ENCODE peak calls at places on chromosomes 3 and 15, in five cellular contexts. L is activated B cell treated with CpG ODN at 0.5 μM for 24 hours, C is DMS79 treated with DMSO at 0.1 percent for 48 hours, N is testis, M is PC-9. E is an unnamed sample.

GRCh38 chr15:80870893-80871292 is 91.7 kb downstream of the CEMIP start:
- DNase-seq in L (no peak), C (no peak), N (no peak), M (no peak), E (no peak)

GRCh38 chr15:69469467-69470191 is 17.0 kb downstream of the RPLP1 start:
- DNase-seq in L (no peak), C (no peak), N (no peak), M (no peak), E (no peak)

GRCh38 chr3:148707596-148708386 is 10.1 kb downstream of the AGTR1 start:
- DNase-seq in L (no peak), C (no peak), N (no peak), M (no peak), E (no peak)

GRCh38 chr3:53162672-53163458 is 1.9 kb downstream of the PRKCD start:
- DNase-seq in L (peak; percentile 47), C (no peak), N (peak; percentile 32), M (no peak), E (no peak)

GRCh38 chr3:38916706-38917105 is 100.7 kb upstream of the SCN10A start:
- DNase-seq in L (no peak), C (no peak), N (no peak), M (no peak), E (no peak)

GRCh38 chr15:33706173-33706572 is 262.1 kb upstream of the CHRM5 start:
- DNase-seq in L (no peak), C (no peak), N (no peak), M (no peak), E (no peak)

GRCh38 chr15:25930931-25931330 is 67.8 kb upstream of the ATP10A start:
- DNase-seq in L (no peak), C (no peak), N (no peak), M (no peak), E (peak; percentile 94)

GRCh38 chr3:56855856-56856538 is 54.2 kb upstream of the ARHGEF3 start:
- DNase-seq in L (peak; percentile 17), C (no peak), N (peak; percentile 49), M (no peak), E (no peak)

E was measured in foreskin melanocyte.